ENCODE peak calls at places on chromosomes 3 and 15, in six cellular contexts. One of them, this sample, is unnamed.

GRCh38 chr15:69014454-69014853 is at the start of gene NOX5:
- DNase-seq in WERI-Rb-1: no peak
- DNase-seq in DMS153: no peak
- DNase-seq in M059J: peak
- DNase-seq in iPS DF 19.7: no peak
- DNase-seq in nucleus accumbens: no peak
- DNase-seq in this sample: no peak

GRCh38 chr3:114878119-114878839 is 268.8 kb downstream of the ZBTB20 start:
- DNase-seq in WERI-Rb-1: no peak
- DNase-seq in DMS153: no peak
- DNase-seq in M059J: peak
- DNase-seq in iPS DF 19.7: no peak
- DNase-seq in nucleus accumbens: no peak
- DNase-seq in this sample: no peak

GRCh38 chr3:122481390-122481789 is 33.3 kb downstream of the KPNA1 start:
- DNase-seq in WERI-Rb-1: no peak
- DNase-seq in DMS153: no peak
- DNase-seq in M059J: no peak
- DNase-seq in iPS DF 19.7: no peak
- DNase-seq in nucleus accumbens: no peak
- DNase-seq in this sample: no peak

GRCh38 chr3:194494951-194495374 is 8.2 kb upstream of the ATP13A3 start:
- DNase-seq in WERI-Rb-1: no peak
- DNase-seq in DMS153: no peak
- DNase-seq in M059J: peak
- DNase-seq in iPS DF 19.7: no peak
- DNase-seq in nucleus accumbens: no peak
- DNase-seq in this sample: no peak

GRCh38 chr3:166471074-166471753 is 634.0 kb upstream of the BCHE start:
- DNase-seq in WERI-Rb-1: no peak
- DNase-seq in DMS153: no peak
- DNase-seq in M059J: no peak
- DNase-seq in iPS DF 19.7: no peak
- DNase-seq in nucleus accumbens: no peak
- DNase-seq in this sample: no peak

GRCh38 chr3:150603888-150604319 is 783 bp downstream of the SELENOT start:
- DNase-seq in WERI-Rb-1: peak
- DNase-seq in DMS153: no peak
- DNase-seq in M059J: no peak
- DNase-seq in iPS DF 19.7: no peak
- DNase-seq in nucleus accumbens: no peak
- DNase-seq in this sample: no peak

GRCh38 chr3:3133490-3133889 is 6.8 kb downstream of the TRNT1 start:
- DNase-seq in WERI-Rb-1: no peak
- DNase-seq in DMS153: no peak
- DNase-seq in M059J: no peak
- DNase-seq in iPS DF 19.7: no peak
- DNase-seq in nucleus accumbens: no peak
- DNase-seq in this sample: no peak

GRCh38 chr3:193040836-193041672 is 123.4 kb upstream of the MB21D2 start:
- DNase-seq in WERI-Rb-1: peak
- DNase-seq in DMS153: peak
- DNase-seq in M059J: peak
- DNase-seq in iPS DF 19.7: no peak
- DNase-seq in nucleus accumbens: no peak
- DNase-seq in this sample: no peak

GRCh38 chr3:167113466-167113865 is 266.6 kb downstream of the ZBBX start:
- DNase-seq in WERI-Rb-1: no peak
- DNase-seq in DMS153: no peak
- DNase-seq in M059J: no peak
- DNase-seq in iPS DF 19.7: no peak
- DNase-seq in nucleus accumbens: no peak
- DNase-seq in this sample: no peak

GRCh38 chr3:170360476-170360875 is 3.0 kb downstream of the SKIL start:
- DNase-seq in WERI-Rb-1: no peak
- DNase-seq in DMS153: no peak
- DNase-seq in M059J: no peak
- DNase-seq in iPS DF 19.7: no peak
- DNase-seq in nucleus accumbens: no peak
- DNase-seq in this sample: no peak

GRCh38 chr3:170117134-170117533 is 64.4 kb downstream of the PHC3 start:
- DNase-seq in WERI-Rb-1: no peak
- DNase-seq in DMS153: no peak
- DNase-seq in M059J: peak
- DNase-seq in iPS DF 19.7: no peak
- DNase-seq in nucleus accumbens: no peak
- DNase-seq in this sample: no peak

GRCh38 chr3:146505496-146505895 is 36.1 kb upstream of the PLSCR2 start:
- DNase-seq in WERI-Rb-1: no peak
- DNase-seq in DMS153: no peak
- DNase-seq in M059J: no peak
- DNase-seq in iPS DF 19.7: no peak
- DNase-seq in nucleus accumbens: no peak
- DNase-seq in this sample: no peak

GRCh38 chr15:47997712-47998111 is 123.1 kb upstream of the SLC24A5 start:
- DNase-seq in WERI-Rb-1: no peak
- DNase-seq in DMS153: no peak
- DNase-seq in M059J: no peak
- DNase-seq in iPS DF 19.7: no peak
- DNase-seq in nucleus accumbens: no peak
- DNase-seq in this sample: no peak

GRCh38 chr3:23874359-23875120 is 42.2 kb downstream of the NKIRAS1 start:
- DNase-seq in WERI-Rb-1: no peak
- DNase-seq in DMS153: no peak
- DNase-seq in M059J: no peak
- DNase-seq in iPS DF 19.7: no peak
- DNase-seq in nucleus accumbens: no peak
- DNase-seq in this sample: no peak

GRCh38 chr15:23642413-23643044 is 5.1 kb downstream of the MAGEL2 start:
- DNase-seq in WERI-Rb-1: peak
- DNase-seq in DMS153: peak
- DNase-seq in M059J: peak
- DNase-seq in iPS DF 19.7: no peak
- DNase-seq in nucleus accumbens: no peak
- DNase-seq in this sample: no peak

GRCh38 chr3:165206454-165207266 is 10.5 kb upstream of the SLITRK3 start:
- DNase-seq in WERI-Rb-1: peak
- DNase-seq in DMS153: peak
- DNase-seq in M059J: peak
- DNase-seq in iPS DF 19.7: no peak
- DNase-seq in nucleus accumbens: peak
- DNase-seq in this sample: peak

GRCh38 chr15:77831989-77832388 is 199.3 kb upstream of the LINGO1 start:
- DNase-seq in WERI-Rb-1: peak
- DNase-seq in DMS153: no peak
- DNase-seq in M059J: no peak
- DNase-seq in iPS DF 19.7: no peak
- DNase-seq in nucleus accumbens: no peak
- DNase-seq in this sample: no peak

GRCh38 chr3:12681586-12682371 is 17.9 kb upstream of the RAF1 start:
- DNase-seq in WERI-Rb-1: no peak
- DNase-seq in DMS153: no peak
- DNase-seq in M059J: peak
- DNase-seq in iPS DF 19.7: no peak
- DNase-seq in nucleus accumbens: no peak
- DNase-seq in this sample: no peak